ENCODE peak calls at places on chromosomes 7 and 10, in four cellular contexts. I, Y, D and Z are unnamed samples.

GRCh38 chr7:81470084-81470723 is 299.6 kb downstream of the HGF start:
- DNase-seq in I (peak; percentile 65), Y (no peak), D (no peak), Z (no peak)

GRCh38 chr7:98867271-98867701 is 2.5 kb downstream of the TMEM130 start:
- DNase-seq in I (no peak), Y (no peak), D (no peak), Z (no peak)

GRCh38 chr7:2523941-2524807 is 4.6 kb downstream of the LFNG start:
- DNase-seq in I (peak; percentile 46), Y (no peak), D (no peak), Z (no peak)

GRCh38 chr7:2701832-2702593 is 14.0 kb downstream of the AMZ1 start:
- DNase-seq in I (no peak), Y (no peak), D (no peak), Z (no peak)

GRCh38 chr10:5043716-5044115 is 40.1 kb upstream of the AKR1C2 start:
- DNase-seq in I (peak; percentile 89), Y (no peak), D (no peak), Z (no peak)

GRCh38 chr7:55127622-55128081 is 108.8 kb downstream of the EGFR start:
- DNase-seq in I (peak; percentile 76), Y (no peak), D (no peak), Z (no peak)

GRCh38 chr10:89470628-89471027 is 56.3 kb downstream of the IFIT5 start:
- DNase-seq in I (peak; percentile 64), Y (no peak), D (no peak), Z (no peak)

GRCh38 chr7:39688611-39689485 is 65.5 kb downstream of the RALA start:
- DNase-seq in I (peak; percentile 63), Y (no peak), D (no peak), Z (no peak)

GRCh38 chr10:123156091-123156490 is 1.9 kb downstream of the BUB3 start:
- DNase-seq in I (no peak), Y (no peak), D (no peak), Z (no peak)

GRCh38 chr10:132709471-132709951 is 76.4 kb downstream of the NKX6-2 start:
- DNase-seq in I (no peak), Y (no peak), D (no peak), Z (no peak)

GRCh38 chr10:50325449-50326188 is 74.3 kb upstream of the ASAH2 start:
- DNase-seq in I (peak; percentile 99), Y (no peak), D (no peak), Z (no peak)

GRCh38 chr7:104841798-104842197 is 172.2 kb upstream of the KMT2E start:
- DNase-seq in I (no peak), Y (no peak), D (no peak), Z (no peak)

GRCh38 chr7:88688222-88688621 is 71.3 kb upstream of the ZNF804B start:
- DNase-seq in I (no peak), Y (no peak), D (no peak), Z (no peak)

GRCh38 chr10:96502561-96503267 is 11.0 kb downstream of the TLL2 start:
- DNase-seq in I (peak; percentile 93), Y (no peak), D (no peak), Z (no peak)

GRCh38 chr10:108254089-108254488 is 1089.6 kb upstream of the SORCS1 start:
- DNase-seq in I (no peak), Y (no peak), D (no peak), Z (no peak)

GRCh38 chr7:32070406-32071360 is at the start of gene PDE1C:
- DNase-seq in I (no peak), Y (no peak), D (no peak), Z (no peak)

GRCh38 chr7:91883676-91884362 is 3.3 kb upstream of the MTERF1 start:
- DNase-seq in I (no peak), Y (no peak), D (no peak), Z (no peak)

GRCh38 chr10:32112055-32112454 is 55.8 kb upstream of the KIF5B start:
- DNase-seq in I (peak; percentile 84), Y (no peak), D (no peak), Z (no peak)

GRCh38 chr7:131605280-131605878 is 49.0 kb upstream of the PODXL start:
- DNase-seq in I (no peak), Y (no peak), D (no peak), Z (no peak)

GRCh38 chr7:33661430-33662160 is 243.7 kb upstream of the BMPER start:
- DNase-seq in I (no peak), Y (no peak), D (no peak), Z (no peak)

GRCh38 chr10:84232376-84232775 is 7.0 kb upstream of the LRIT2 start:
- DNase-seq in I (no peak), Y (no peak), D (no peak), Z (no peak)

GRCh38 chr7:123570390-123571182 is 13.0 kb upstream of the NDUFA5 start:
- DNase-seq in I (peak; percentile 67), Y (no peak), D (no peak), Z (no peak)

GRCh38 chr7:1459930-1460756 is 873 bp upstream of the MICALL2 start:
- DNase-seq in I (no peak), Y (no peak), D (no peak), Z (no peak)

GRCh38 chr7:124723012-124723411 is 42.6 kb downstream of the GPR37 start:
- DNase-seq in I (peak; percentile 70), Y (no peak), D (no peak), Z (no peak)

GRCh38 chr10:127254276-127254675 is 57.9 kb upstream of the INSYN2A start:
- DNase-seq in I (no peak), Y (no peak), D (no peak), Z (no peak)

GRCh38 chr7:5428470-5429252 is 5.0 kb upstream of the TNRC18 start:
- DNase-seq in I (peak; percentile 54), Y (no peak), D (no peak), Z (no peak)

GRCh38 chr7:116766881-116767280 is 94.9 kb downstream of the MET start:
- DNase-seq in I (no peak), Y (no peak), D (no peak), Z (no peak)